ENCODE peak calls at places on chromosomes 1 and 21, in ten cellular contexts. A, I, X, S, K, H, Q, F, R and G are unnamed samples.

GRCh38 chr1:244211559-244211944 is 160.5 kb downstream of the ZBTB18 start:
- DNase-seq in A (no peak), I (no peak), X (no peak), S (peak), K (no peak), H (peak), Q (no peak), F (no peak), R (no peak), G (no peak)

GRCh38 chr1:232029297-232029696 is 402.7 kb downstream of the DISC1 start:
- DNase-seq in A (no peak), I (no peak), X (no peak), S (peak), K (no peak), H (no peak), Q (no peak), F (no peak), R (no peak), G (no peak)

GRCh38 chr1:227161470-227161869 is 156.8 kb downstream of the CDC42BPA start:
- DNase-seq in A (no peak), I (no peak), X (no peak), S (peak), K (no peak), H (no peak), Q (no peak), F (no peak), R (no peak), G (no peak)

GRCh38 chr21:46161180-46161799 is 5.9 kb upstream of the FTCD start:
- DNase-seq in A (no peak), I (no peak), X (no peak), S (no peak), K (no peak), H (no peak), Q (peak), F (no peak), R (no peak), G (no peak)

GRCh38 chr1:80846966-80847365 is 953.8 kb upstream of the ADGRL2 start:
- DNase-seq in A (no peak), I (no peak), X (no peak), S (no peak), K (no peak), H (no peak), Q (no peak), F (no peak), R (no peak), G (no peak)

GRCh38 chr1:162136760-162137537 is 67.5 kb downstream of the NOS1AP start:
- DNase-seq in A (no peak), I (peak), X (peak), S (peak), K (no peak), H (peak), Q (no peak), F (no peak), R (no peak), G (no peak)

GRCh38 chr1:71521655-71522264 is 440.9 kb upstream of the ZRANB2 start:
- DNase-seq in A (no peak), I (peak), X (peak), S (peak), K (peak), H (peak), Q (no peak), F (peak), R (no peak), G (no peak)

GRCh38 chr1:219659682-219660081 is 46.8 kb upstream of the ZC3H11B start:
- DNase-seq in A (no peak), I (peak), X (peak), S (peak), K (no peak), H (peak), Q (no peak), F (no peak), R (no peak), G (no peak)

GRCh38 chr1:54229281-54229891 is 29.4 kb downstream of the MRPL37 start:
- DNase-seq in A (no peak), I (peak), X (no peak), S (peak), K (no peak), H (peak), Q (peak), F (no peak), R (peak), G (no peak)

GRCh38 chr1:209249280-209249670 is 334.2 kb upstream of the CAMK1G start:
- DNase-seq in A (no peak), I (no peak), X (no peak), S (no peak), K (no peak), H (no peak), Q (no peak), F (no peak), R (no peak), G (no peak)

GRCh38 chr1:116556289-116557006 is 14.4 kb downstream of the CD58 start:
- DNase-seq in A (peak), I (peak), X (no peak), S (peak), K (peak), H (peak), Q (no peak), F (no peak), R (peak), G (peak)

GRCh38 chr1:48772221-48772620 is 4.5 kb downstream of the BEND5 start:
- DNase-seq in A (no peak), I (no peak), X (no peak), S (no peak), K (peak), H (no peak), Q (no peak), F (no peak), R (no peak), G (no peak)